ENCODE peak calls at places on chromosomes 2 and 18, in ten cellular contexts. Y, X, W, D, U, P, C, B, M and N are unnamed samples. For H3K4me1, the result is how much of the 10 kb centered on the place peaks cover.

GRCh38 chr2:151523825-151524224 is 114.1 kb downstream of the RIF1 start:
- DNase-seq in D (no peak), P (no peak), Y (no peak), B (no peak), W (no peak), M (no peak), U (no peak), X (no peak), C (no peak), N (no peak)

GRCh38 chr2:29130295-29130694 is 15.1 kb downstream of the CLIP4 start:
- DNase-seq in M (no peak), B (no peak), U (no peak), X (no peak), P (peak), D (no peak), Y (peak), C (no peak), W (peak), N (no peak)

GRCh38 chr2:121173806-121174205 is 111.2 kb downstream of the TFCP2L1 start:
- DNase-seq in M (no peak), Y (no peak), W (no peak), P (no peak), X (no peak), C (no peak), B (no peak), D (no peak), U (no peak), N (no peak)

GRCh38 chr18:5630057-5630765 is 86.4 kb upstream of the EPB41L3 start:
- DNase-seq in U (peak), M (no peak), D (no peak), Y (no peak), P (peak), C (peak), X (no peak), W (peak), B (peak), N (peak)

GRCh38 chr2:56263876-56264275 is 80.1 kb downstream of the CCDC85A start:
- DNase-seq in W (no peak), P (no peak), D (no peak), B (no peak), U (no peak), C (no peak), M (no peak), X (no peak), Y (no peak), N (no peak)

GRCh38 chr2:108588070-108588668 is 53.9 kb downstream of the LIMS1 start:
- DNase-seq in W (peak), D (no peak), P (no peak), C (no peak), B (no peak), M (no peak), X (no peak), Y (no peak), U (no peak), N (no peak)

GRCh38 chr2:237474931-237475703 is 11.9 kb upstream of the MLPH start:
- DNase-seq in U (peak), C (peak), B (peak), X (peak), D (peak), M (peak), P (peak), Y (peak), W (peak), N (peak)

GRCh38 chr2:167833294-167833693 is 414.1 kb downstream of the STK39 start:
- DNase-seq in B (no peak), M (no peak), Y (no peak), C (no peak), X (no peak), U (no peak), D (no peak), P (no peak), W (no peak), N (no peak)

GRCh38 chr2:149739880-149740265 is 152.3 kb upstream of the MMADHC start:
- DNase-seq in D (no peak), U (no peak), M (no peak), X (no peak), Y (no peak), W (no peak), B (no peak), P (no peak), C (no peak), N (no peak)

GRCh38 chr18:58779514-58779913 is 85.2 kb upstream of the ZNF532 start:
- DNase-seq in D (no peak), C (no peak), X (no peak), U (no peak), B (no peak), Y (no peak), W (no peak), M (no peak), P (no peak), N (no peak)

GRCh38 chr2:136408795-136409194 is 290.8 kb upstream of the CXCR4 start:
- DNase-seq in C (no peak), P (no peak), U (no peak), M (no peak), Y (no peak), X (no peak), B (no peak), D (no peak), W (no peak), N (no peak)

GRCh38 chr2:37689751-37690150 is 18.3 kb upstream of the CDC42EP3 start:
- DNase-seq in X (no peak), D (no peak), B (peak), C (no peak), W (no peak), Y (peak), P (no peak), M (no peak), U (no peak), N (no peak)

GRCh38 chr2:222919841-222920609 is 59.2 kb downstream of the ACSL3 start:
- DNase-seq in C (no peak), U (no peak), M (no peak), P (no peak), D (no peak), X (no peak), Y (peak), B (no peak), W (peak), N (no peak)

GRCh38 chr2:223601932-223602676 is at the start of gene SCG2:
- DNase-seq in W (peak), P (peak), Y (peak), X (peak), B (peak), C (peak), M (peak), U (peak), D (peak), N (peak)

GRCh38 chr2:102057502-102058292 is 65.9 kb downstream of the IL1R2 start:
- DNase-seq in P (no peak), C (no peak), D (no peak), W (no peak), X (no peak), M (no peak), U (no peak), Y (no peak), B (no peak), N (no peak)

GRCh38 chr2:197345846-197346370 is 35.3 kb upstream of the ANKRD44 start:
- DNase-seq in M (no peak), D (no peak), U (no peak), W (no peak), X (no peak), C (no peak), B (no peak), Y (no peak), P (peak), N (no peak)

GRCh38 chr2:150495993-150496627 is 8.6 kb upstream of the RND3 start:
- DNase-seq in D (no peak), P (no peak), M (no peak), C (no peak), U (no peak), Y (no peak), W (peak), B (no peak), X (no peak), N (no peak)

GRCh38 chr2:215435261-215435808 is 533 bp downstream of the FN1 start:
- DNase-seq in X (no peak), W (no peak), U (peak), M (peak), B (peak), Y (no peak), P (peak), D (peak), C (peak), N (peak)

GRCh38 chr2:238117199-238118154 is 17.3 kb downstream of the ESPNL start:
- DNase-seq in C (peak), P (peak), D (no peak), Y (peak), U (no peak), M (no peak), B (no peak), X (no peak), W (no peak), N (no peak)

GRCh38 chr2:120570546-120570945 is 165.1 kb upstream of the GLI2 start:
- DNase-seq in W (no peak), D (no peak), P (no peak), C (no peak), M (no peak), B (no peak), U (peak), Y (no peak), X (no peak), N (no peak)

GRCh38 chr2:174575124-174575776 is 22.4 kb downstream of the WIPF1 start:
- DNase-seq in X (no peak), D (no peak), C (no peak), B (no peak), W (no peak), U (no peak), M (no peak), P (no peak), Y (no peak), N (no peak)
- H3K4me1 ChIP-seq in X (under half), D (under half), C (under half), B (under half), W (under half), U (under half), M (under half), P (under half), Y (under half), N (under half)

DNA sequence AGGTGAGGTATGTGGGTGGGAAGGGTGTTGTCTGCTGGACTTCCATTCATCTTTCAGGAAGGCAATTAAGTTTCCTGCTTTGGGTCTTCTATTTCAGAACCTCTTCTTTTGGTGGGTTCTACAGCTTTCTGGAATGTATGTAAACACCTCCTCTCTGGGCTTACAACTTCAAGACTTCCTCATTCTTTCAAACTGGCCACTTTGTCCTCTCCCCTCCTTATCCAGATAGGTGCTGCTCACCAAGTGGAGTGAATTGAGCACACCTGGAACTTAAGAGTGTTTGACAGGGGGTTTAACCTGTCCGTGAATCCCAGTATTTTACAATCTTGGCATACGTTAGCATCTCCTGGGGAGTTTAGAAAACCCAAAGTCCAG is 5.2 kb upstream of the MRPL33 start:
- DNase-seq in X (no peak), Y (no peak), C (no peak), P (no peak), U (no peak), W (no peak), D (no peak), M (no peak), B (no peak), N (no peak)
- H3K4me1 ChIP-seq in X (under half), Y (half or more), C (under half), P (under half), U (under half), W (under half), D (under half), M (under half), B (under half), N (under half)

GRCh38 chr2:217903142-217903858 is 99.5 kb downstream of the TNS1 start:
- DNase-seq in P (no peak), M (no peak), D (no peak), X (no peak), W (no peak), B (no peak), C (no peak), U (no peak), Y (no peak), N (no peak)
- H3K4me1 ChIP-seq in P (under half), M (under half), D (under half), X (under half), W (under half), B (half or more), C (under half), U (half or more), Y (under half), N (under half)

GRCh38 chr2:64402876-64403275 is 51.1 kb upstream of the LGALSL start:
- DNase-seq in Y (peak), C (no peak), D (no peak), U (no peak), W (peak), M (no peak), P (no peak), B (no peak), X (no peak), N (no peak)
- H3K4me1 ChIP-seq in Y (half or more), C (under half), D (under half), U (half or more), W (under half), M (under half), P (under half), B (under half), X (under half), N (under half)

GRCh38 chr2:26459991-26460612 is 17.8 kb downstream of the OTOF start:
- DNase-seq in U (peak), B (no peak), X (no peak), C (peak), M (no peak), P (peak), D (no peak), W (no peak), Y (no peak), N (no peak)
- H3K4me1 ChIP-seq in U (under half), B (under half), X (under half), C (under half), M (under half), P (under half), D (under half), W (under half), Y (under half), N (under half)

DNA sequence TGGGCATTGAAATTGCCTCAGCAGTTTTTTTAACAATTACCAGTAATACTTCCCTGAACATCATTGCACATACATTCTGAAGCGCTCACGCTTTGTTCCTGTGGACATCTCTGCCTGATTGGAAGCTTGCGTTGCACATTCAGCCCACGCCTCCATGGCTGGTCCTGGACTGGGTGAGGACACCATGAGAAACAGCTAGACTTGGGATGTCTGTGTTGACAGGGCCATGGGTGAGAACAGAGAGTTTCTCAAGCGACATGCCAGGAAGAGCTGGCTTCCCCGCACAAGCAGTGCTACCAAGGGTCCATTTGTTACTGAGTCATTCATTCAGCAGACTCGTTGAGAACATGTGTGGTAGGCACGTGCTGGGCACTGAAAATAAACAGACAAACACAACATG is 166.3 kb downstream of the GBX2 start:
- DNase-seq in W (no peak), P (no peak), X (no peak), D (no peak), Y (no peak), U (no peak), C (no peak), B (no peak), M (no peak), N (no peak)
- H3K4me1 ChIP-seq in W (under half), P (under half), X (under half), D (under half), Y (under half), U (under half), C (under half), B (under half), M (under half), N (under half)